ENCODE peak calls at places on chromosomes 4 and X, in seven cellular contexts. C, Q, R, D, O, V and M are unnamed samples.

GRCh38 chr4:46956451-46956850 is 36.9 kb downstream of the GABRA4 start:
- DNase-seq in C (no peak), Q (peak), R (no peak), D (no peak), O (no peak), V (no peak), M (no peak)

GRCh38 chr4:88705805-88706518 is 8.3 kb upstream of the NAP1L5 start:
- DNase-seq in C (no peak), Q (no peak), R (peak), D (no peak), O (no peak), V (no peak), M (no peak)

GRCh38 chr4:177246636-177247584 is 62.8 kb upstream of the NEIL3 start:
- DNase-seq in C (no peak), Q (no peak), R (peak), D (no peak), O (no peak), V (no peak), M (no peak)

GRCh38 chrX:9369802-9370291 is 95.0 kb upstream of the TBL1X start:
- DNase-seq in C (no peak), Q (no peak), R (no peak), D (no peak), O (no peak), V (no peak), M (no peak)

GRCh38 chrX:49172280-49172780 is 632 bp downstream of the PLP2 start:
- DNase-seq in C (peak), Q (no peak), R (peak), D (peak), O (peak), V (no peak), M (no peak)

GRCh38 chr4:6225469-6225868 is 25.1 kb upstream of the JAKMIP1 start:
- DNase-seq in C (no peak), Q (no peak), R (peak), D (no peak), O (no peak), V (no peak), M (no peak)

GRCh38 chr4:180949825-180950224 is 1293.4 kb upstream of the TENM3 start:
- DNase-seq in C (no peak), Q (no peak), R (no peak), D (no peak), O (no peak), V (no peak), M (no peak)

GRCh38 chr4:88187766-88188165 is 29.3 kb upstream of the ABCG2 start:
- DNase-seq in C (no peak), Q (no peak), R (no peak), D (no peak), O (no peak), V (no peak), M (no peak)

GRCh38 chr4:112002301-112002700 is 143.0 kb upstream of the FAM241A start:
- DNase-seq in C (no peak), Q (no peak), R (no peak), D (no peak), O (no peak), V (no peak), M (no peak)

GRCh38 chr4:112005027-112005426 is 140.2 kb upstream of the FAM241A start:
- DNase-seq in C (no peak), Q (no peak), R (no peak), D (no peak), O (no peak), V (no peak), M (no peak)

GRCh38 chr4:112007361-112007760 is 137.9 kb upstream of the FAM241A start:
- DNase-seq in C (no peak), Q (no peak), R (no peak), D (no peak), O (no peak), V (no peak), M (no peak)

GRCh38 chr4:111999801-112000200 is 145.5 kb upstream of the FAM241A start:
- DNase-seq in C (no peak), Q (no peak), R (no peak), D (no peak), O (no peak), V (no peak), M (no peak)

GRCh38 chr4:112003508-112003907 is 141.7 kb upstream of the FAM241A start:
- DNase-seq in C (no peak), Q (no peak), R (no peak), D (no peak), O (no peak), V (no peak), M (no peak)
- H3K4me3 ChIP-seq in C (no peak), Q (no peak), R (no peak), D (no peak), O (no peak), V (no peak), M (no peak)

GRCh38 chrX:19966056-19966455 is 24.8 kb downstream of the BCLAF3 start:
- DNase-seq in C (no peak), Q (no peak), R (no peak), D (no peak), O (no peak), V (no peak), M (no peak)
- H3K4me3 ChIP-seq in C (no peak), Q (no peak), R (no peak), D (no peak), O (no peak), V (no peak), M (no peak)

GRCh38 chrX:72079607-72080006 is 52.1 kb downstream of the RTL5 start:
- DNase-seq in C (no peak), Q (no peak), R (peak), D (peak), O (no peak), V (no peak), M (no peak)
- H3K4me3 ChIP-seq in C (no peak), Q (no peak), R (no peak), D (peak), O (no peak), V (peak), M (no peak)

GRCh38 chr4:84967292-84967651 is 782 bp upstream of the WDFY3 start:
- DNase-seq in C (no peak), Q (no peak), R (no peak), D (no peak), O (no peak), V (no peak), M (no peak)

GRCh38 chr4:84966382-84967291 is at the start of gene WDFY3:
- DNase-seq in C (no peak), Q (peak), R (peak), D (peak), O (no peak), V (peak), M (peak)

GRCh38 chr4:84964995-84965557 is 1.4 kb downstream of the WDFY3 start:
- DNase-seq in C (no peak), Q (no peak), R (no peak), D (no peak), O (no peak), V (no peak), M (no peak)

GRCh38 chr4:84968936-84969335 is 2.4 kb upstream of the WDFY3 start:
- DNase-seq in C (no peak), Q (no peak), R (no peak), D (no peak), O (no peak), V (no peak), M (no peak)

GRCh38 chr4:84965558-84966381 is 720 bp downstream of the WDFY3 start:
- DNase-seq in C (no peak), Q (no peak), R (peak), D (peak), O (no peak), V (no peak), M (no peak)
- H3K4me3 ChIP-seq in C (no peak), Q (peak), R (peak), D (peak), O (peak), V (peak), M (peak)

GRCh38 chr4:113290666-113291065 is 241.2 kb downstream of the ANK2 start:
- DNase-seq in C (no peak), Q (no peak), R (no peak), D (no peak), O (no peak), V (no peak), M (no peak)

GRCh38 chr4:113294910-113295309 is 245.5 kb downstream of the ANK2 start:
- DNase-seq in C (no peak), Q (no peak), R (no peak), D (no peak), O (no peak), V (no peak), M (no peak)

GRCh38 chr4:113293673-113294072 is 244.2 kb downstream of the ANK2 start:
- DNase-seq in C (no peak), Q (no peak), R (no peak), D (no peak), O (no peak), V (no peak), M (no peak)

GRCh38 chr4:113292371-113293042 is 243.1 kb downstream of the ANK2 start:
- DNase-seq in C (no peak), Q (peak), R (no peak), D (peak), O (no peak), V (no peak), M (peak)

GRCh38 chr4:113293043-113293560 is 243.6 kb downstream of the ANK2 start:
- DNase-seq in C (no peak), Q (peak), R (peak), D (no peak), O (no peak), V (no peak), M (peak)
- H3K4me3 ChIP-seq in C (no peak), Q (peak), R (no peak), D (peak), O (no peak), V (peak), M (no peak)

DNA sequence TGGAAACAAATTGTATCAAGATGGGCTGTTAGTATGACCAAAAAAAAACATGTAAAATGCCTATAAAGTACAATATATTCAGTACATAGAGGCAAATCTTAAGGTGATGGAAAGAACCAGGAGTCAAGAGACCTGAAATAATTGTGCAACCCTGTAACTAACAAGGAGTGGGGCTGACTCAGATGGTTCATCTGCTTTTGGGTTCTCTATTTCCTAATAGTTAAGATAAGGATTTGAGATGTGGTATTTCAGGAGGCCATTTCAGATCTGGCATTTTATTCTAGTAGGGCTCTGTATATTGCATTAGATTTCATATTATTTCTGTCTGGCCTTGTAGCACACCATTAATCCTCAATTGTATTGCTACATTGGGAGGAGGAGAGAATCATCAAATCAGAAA is 268.4 kb downstream of the HS3ST1 start:
- DNase-seq in C (no peak), Q (no peak), R (no peak), D (no peak), O (no peak), V (no peak), M (no peak)
- H3K4me3 ChIP-seq in C (no peak), Q (no peak), R (no peak), D (no peak), O (no peak), V (no peak), M (no peak)

GRCh38 chr4:26311633-26312032 is 9.2 kb upstream of the RBPJ start:
- DNase-seq in C (no peak), Q (no peak), R (no peak), D (no peak), O (no peak), V (no peak), M (no peak)

GRCh38 chr4:26303008-26303407 is 17.8 kb upstream of the RBPJ start:
- DNase-seq in C (no peak), Q (no peak), R (no peak), D (no peak), O (no peak), V (no peak), M (no peak)

GRCh38 chr4:26307027-26307426 is 13.8 kb upstream of the RBPJ start:
- DNase-seq in C (no peak), Q (no peak), R (no peak), D (no peak), O (no peak), V (no peak), M (no peak)

GRCh38 chr4:26310264-26310663 is 10.6 kb upstream of the RBPJ start:
- DNase-seq in C (no peak), Q (no peak), R (no peak), D (no peak), O (no peak), V (no peak), M (no peak)

DNA sequence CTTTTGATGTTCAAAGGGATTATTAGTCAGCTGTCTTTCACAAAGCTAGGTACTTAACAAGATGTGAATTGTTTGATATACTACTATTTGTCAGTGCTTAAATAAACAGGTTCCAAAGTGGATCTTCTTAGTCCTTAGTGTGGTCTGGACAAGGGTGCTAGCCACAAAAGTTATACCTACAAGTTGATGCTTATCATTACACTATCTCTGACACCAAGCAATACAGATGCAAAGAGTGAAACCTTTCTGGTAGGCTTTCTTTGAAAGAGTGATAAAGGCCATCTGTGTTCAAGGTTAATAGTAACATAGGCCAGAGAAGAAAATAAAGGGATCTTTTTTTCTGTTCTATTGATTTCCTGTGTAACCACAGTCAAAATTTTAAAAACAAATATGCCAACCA is 12.2 kb upstream of the RBPJ start:
- DNase-seq in C (no peak), Q (no peak), R (no peak), D (no peak), O (no peak), V (no peak), M (no peak)
- H3K4me3 ChIP-seq in C (no peak), Q (no peak), R (no peak), D (no peak), O (no peak), V (no peak), M (no peak)

DNA sequence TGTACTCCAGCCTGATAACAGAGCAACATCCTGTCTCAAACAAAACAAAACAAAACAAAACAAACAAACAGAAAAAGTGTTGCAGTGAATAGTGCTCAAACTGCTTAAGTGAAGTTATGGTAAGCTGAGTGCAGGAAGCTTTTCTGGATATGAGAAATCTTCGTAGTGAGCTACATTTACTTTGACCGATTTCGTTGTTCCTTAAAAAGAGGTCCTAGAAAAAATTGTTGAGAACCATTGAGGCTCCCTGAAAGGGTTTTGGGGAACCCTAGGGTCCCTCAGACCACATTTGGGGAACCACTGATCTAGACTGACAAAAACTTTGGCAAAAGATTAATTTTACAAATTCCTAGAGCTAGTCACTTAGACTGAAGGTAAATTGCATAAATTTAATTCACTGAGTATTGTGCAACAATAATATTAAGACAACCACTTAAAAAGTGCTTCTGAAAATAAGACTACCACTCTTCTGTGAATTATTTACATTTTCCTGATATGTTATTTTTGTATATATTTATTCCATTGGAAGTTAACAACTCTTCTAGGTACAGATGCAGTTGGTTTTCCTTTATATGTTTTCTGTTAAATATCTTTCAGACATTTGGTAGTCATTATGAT is 149.6 kb downstream of the FHIP1A start:
- DNase-seq in C (no peak), Q (no peak), R (no peak), D (no peak), O (no peak), V (no peak), M (no peak)
- H3K4me3 ChIP-seq in C (no peak), Q (no peak), R (no peak), D (no peak), O (no peak), V (no peak), M (no peak)

GRCh38 chr4:185542626-185543336 is 7.5 kb upstream of the PDLIM3 start:
- DNase-seq in C (no peak), Q (peak), R (peak), D (no peak), O (no peak), V (no peak), M (no peak)
- H3K4me3 ChIP-seq in C (no peak), Q (no peak), R (no peak), D (no peak), O (no peak), V (no peak), M (no peak)

GRCh38 chr4:90126805-90127204 is 389 bp upstream of the CCSER1 start:
- DNase-seq in C (no peak), Q (no peak), R (peak), D (no peak), O (no peak), V (no peak), M (no peak)

GRCh38 chr4:90121961-90122748 is 5.0 kb upstream of the CCSER1 start:
- DNase-seq in C (no peak), Q (no peak), R (peak), D (no peak), O (no peak), V (no peak), M (no peak)

GRCh38 chr4:90127223-90127705 is at the start of gene CCSER1:
- DNase-seq in C (peak), Q (no peak), R (peak), D (peak), O (no peak), V (peak), M (no peak)

DNA sequence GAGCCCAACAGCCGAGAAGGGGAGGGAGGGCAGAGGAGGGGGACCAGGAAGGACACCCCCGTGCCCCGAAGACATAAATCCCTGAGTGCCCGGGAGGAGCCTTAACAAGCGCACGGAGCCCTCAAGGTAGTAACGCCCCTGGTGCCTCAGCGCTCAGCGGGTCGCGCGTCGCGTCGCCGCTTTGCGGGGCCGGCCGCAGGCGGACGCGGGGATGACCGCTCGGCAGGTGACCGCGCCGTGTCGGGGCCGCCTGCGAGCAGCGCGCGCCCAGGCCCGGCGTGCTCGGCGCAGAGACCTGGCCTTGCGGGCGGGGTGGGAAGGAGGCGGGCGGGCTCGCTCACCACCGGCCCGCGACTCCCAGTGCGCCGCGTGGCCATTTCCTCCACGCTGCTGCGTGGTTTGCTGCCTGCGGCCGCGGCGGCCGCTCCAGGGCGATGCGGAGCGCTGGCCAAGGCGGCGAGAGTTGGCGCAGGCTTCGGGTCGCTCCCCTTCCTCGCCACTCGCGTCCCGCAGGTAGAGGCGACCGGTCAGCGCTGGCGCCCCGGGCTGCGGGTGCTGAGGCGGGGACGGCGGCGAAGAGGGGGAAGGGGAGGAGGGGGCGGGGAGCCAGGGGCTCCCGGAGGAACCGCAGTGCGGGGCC is 632 bp downstream of the CCSER1 start:
- DNase-seq in C (no peak), Q (no peak), R (no peak), D (peak), O (no peak), V (no peak), M (no peak)
- H3K4me3 ChIP-seq in C (no peak), Q (peak), R (peak), D (peak), O (peak), V (peak), M (peak)